ENCODE peak calls at places on chromosomes 3 and 15, in eight cellular contexts. X is PC-9; V is CD8-positive, alpha-beta memory T cell; Q is A549; T is lung microvascular endothelial cell; P is nephron progenitor cell; Y is effector CD4-positive, alpha-beta T cell; N is occipital lobe. O is an unnamed sample.

GRCh38 chr15:80159811-80160569 is 7.2 kb downstream of the FAH start:
- DNase-seq in P (no peak), V (no peak), X (no peak), Q (no peak), Y (no peak), T (no peak), N (no peak), O (no peak)

GRCh38 chr15:29670945-29671307 is 151.3 kb downstream of the TJP1 start:
- DNase-seq in Q (peak), Y (no peak), V (no peak), P (no peak), T (peak), N (no peak), X (peak), O (no peak)

GRCh38 chr15:99438222-99438592 is 127.6 kb upstream of the MEF2A start:
- DNase-seq in N (no peak), Y (no peak), X (no peak), T (no peak), V (no peak), P (no peak), Q (no peak), O (no peak)

GRCh38 chr3:188916934-188917391 is 254.8 kb upstream of the TPRG1 start:
- DNase-seq in T (peak), Q (no peak), N (no peak), Y (no peak), X (no peak), V (no peak), P (no peak), O (no peak)

GRCh38 chr15:80709542-80709941 is 14.4 kb downstream of the ABHD17C start:
- DNase-seq in P (no peak), V (no peak), Y (no peak), T (no peak), N (no peak), Q (no peak), X (peak), O (no peak)

GRCh38 chr15:70491183-70491621 is 272.2 kb downstream of the UACA start:
- DNase-seq in V (no peak), P (no peak), T (peak), Y (no peak), X (no peak), N (no peak), Q (no peak), O (no peak)

GRCh38 chr15:60648928-60649679 is 170.2 kb upstream of the ICE2 start:
- DNase-seq in T (no peak), Q (no peak), N (no peak), X (no peak), V (no peak), P (no peak), Y (no peak), O (no peak)

GRCh38 chr3:123036352-123037014 is 8.9 kb upstream of the SEMA5B start:
- DNase-seq in X (no peak), P (no peak), Q (no peak), Y (no peak), T (no peak), N (no peak), V (no peak), O (no peak)

GRCh38 chr3:122679085-122679466 is 1.6 kb upstream of the PARP14 start:
- DNase-seq in P (peak), N (peak), T (peak), Y (peak), V (peak), X (peak), Q (peak), O (no peak)

GRCh38 chr15:70342141-70342540 is 244.4 kb upstream of the TLE3 start:
- DNase-seq in P (no peak), V (no peak), Q (no peak), X (no peak), T (no peak), N (no peak), Y (no peak), O (no peak)

GRCh38 chr15:65421360-65422215 is 1.2 kb downstream of the IGDCC4 start:
- DNase-seq in X (no peak), Q (no peak), N (no peak), T (no peak), Y (no peak), P (peak), V (no peak), O (no peak)

GRCh38 chr3:106305882-106306445 is 437.2 kb upstream of the CBLB start:
- DNase-seq in V (no peak), Y (no peak), P (no peak), X (no peak), Q (no peak), N (no peak), T (no peak), O (peak)

GRCh38 chr3:42025388-42026138 is 63.7 kb upstream of the ULK4 start:
- DNase-seq in Y (no peak), N (peak), T (peak), V (no peak), Q (peak), X (peak), P (peak), O (peak)

GRCh38 chr15:78654272-78654671 is 13.3 kb upstream of the CHRNB4 start:
- DNase-seq in X (no peak), V (no peak), Y (no peak), P (no peak), N (no peak), T (no peak), Q (no peak), O (no peak)